ENCODE peak calls at places on chromosome 15, in seven cellular contexts. J is MM.1S, E is GM23338, Q is fibroblast of lung, F is testis, P is breast epithelium, L is A549. W is an unnamed sample. For H3K4me1, the result is how much of the 10 kb centered on the place peaks cover.

GRCh38 chr15:58038426-58039106 is 26.9 kb downstream of the ALDH1A2 start:
- DNase-seq in L (no peak), F (no peak), Q (peak), P (no peak), E (no peak), J (no peak), W (no peak)

GRCh38 chr15:81375461-81375860 is 1.4 kb upstream of the TMC3 start:
- DNase-seq in F (no peak), J (no peak), Q (no peak), L (no peak), E (no peak), P (no peak), W (no peak)

GRCh38 chr15:53811530-53811929 is 52.1 kb upstream of the WDR72 start:
- DNase-seq in P (no peak), F (no peak), L (no peak), Q (peak), J (peak), E (peak), W (no peak)

GRCh38 chr15:29812384-29812694 is 9.9 kb downstream of the TJP1 start:
- DNase-seq in Q (peak), L (no peak), J (no peak), F (no peak), P (no peak), E (peak), W (no peak)

GRCh38 chr15:70289191-70289955 is 191.7 kb upstream of the TLE3 start:
- DNase-seq in F (no peak), P (peak), J (no peak), E (peak), L (no peak), Q (no peak), W (no peak)

GRCh38 chr15:98946301-98947255 is 61.0 kb downstream of the PGPEP1L start:
- DNase-seq in P (no peak), E (no peak), L (no peak), J (no peak), F (no peak), Q (peak), W (no peak)

GRCh38 chr15:78355185-78355584 is 15.0 kb downstream of the CRABP1 start:
- DNase-seq in P (peak), E (no peak), F (no peak), J (no peak), L (no peak), Q (no peak), W (no peak)

GRCh38 chr15:87477759-87478687 is 778.5 kb downstream of the NTRK3 start:
- DNase-seq in P (no peak), E (peak), J (no peak), Q (peak), F (peak), L (peak), W (no peak)

GRCh38 chr15:30043211-30043655 is 39.5 kb upstream of the GOLGA8J start:
- DNase-seq in E (no peak), L (peak), Q (peak), J (peak), P (no peak), F (no peak), W (no peak)

GRCh38 chr15:48925714-48926223 is 38.0 kb downstream of the SHC4 start:
- DNase-seq in L (peak), E (no peak), J (no peak), Q (peak), P (no peak), F (no peak), W (no peak)

GRCh38 chr15:54159044-54159443 is 180.8 kb downstream of the UNC13C start:
- DNase-seq in J (no peak), E (no peak), Q (no peak), F (no peak), L (no peak), P (no peak), W (no peak)

GRCh38 chr15:70765504-70766281 is 2.3 kb upstream of the UACA start:
- DNase-seq in E (no peak), F (no peak), L (no peak), Q (peak), J (no peak), P (no peak), W (no peak)

GRCh38 chr15:63038926-63039673 is 3.4 kb upstream of the TPM1 start:
- DNase-seq in Q (no peak), L (no peak), E (no peak), J (no peak), P (no peak), F (no peak), W (no peak)

GRCh38 chr15:50051344-50051743 is 67.7 kb downstream of the ATP8B4 start:
- DNase-seq in L (no peak), Q (no peak), P (no peak), F (no peak), J (no peak), E (no peak), W (no peak)

GRCh38 chr15:57053470-57053869 is 135.0 kb downstream of the TCF12 start:
- DNase-seq in Q (no peak), P (no peak), J (no peak), E (no peak), F (no peak), L (no peak), W (no peak)

GRCh38 chr15:73485372-73485771 is 42.4 kb downstream of the REC114 start:
- DNase-seq in F (no peak), P (no peak), L (no peak), E (no peak), J (no peak), Q (no peak), W (no peak)

GRCh38 chr15:78751602-78751979 is 59.7 kb downstream of the ADAMTS7 start:
- DNase-seq in P (no peak), E (no peak), Q (no peak), F (no peak), L (no peak), J (no peak), W (no peak)

GRCh38 chr15:82126346-82126745 is 80.5 kb upstream of the MEX3B start:
- DNase-seq in F (no peak), P (no peak), Q (no peak), L (no peak), E (no peak), J (no peak), W (no peak)

GRCh38 chr15:32029409-32029861 is 880 bp upstream of the CHRNA7 start:
- DNase-seq in Q (peak), F (peak), P (no peak), J (peak), E (peak), L (peak), W (no peak)

DNA sequence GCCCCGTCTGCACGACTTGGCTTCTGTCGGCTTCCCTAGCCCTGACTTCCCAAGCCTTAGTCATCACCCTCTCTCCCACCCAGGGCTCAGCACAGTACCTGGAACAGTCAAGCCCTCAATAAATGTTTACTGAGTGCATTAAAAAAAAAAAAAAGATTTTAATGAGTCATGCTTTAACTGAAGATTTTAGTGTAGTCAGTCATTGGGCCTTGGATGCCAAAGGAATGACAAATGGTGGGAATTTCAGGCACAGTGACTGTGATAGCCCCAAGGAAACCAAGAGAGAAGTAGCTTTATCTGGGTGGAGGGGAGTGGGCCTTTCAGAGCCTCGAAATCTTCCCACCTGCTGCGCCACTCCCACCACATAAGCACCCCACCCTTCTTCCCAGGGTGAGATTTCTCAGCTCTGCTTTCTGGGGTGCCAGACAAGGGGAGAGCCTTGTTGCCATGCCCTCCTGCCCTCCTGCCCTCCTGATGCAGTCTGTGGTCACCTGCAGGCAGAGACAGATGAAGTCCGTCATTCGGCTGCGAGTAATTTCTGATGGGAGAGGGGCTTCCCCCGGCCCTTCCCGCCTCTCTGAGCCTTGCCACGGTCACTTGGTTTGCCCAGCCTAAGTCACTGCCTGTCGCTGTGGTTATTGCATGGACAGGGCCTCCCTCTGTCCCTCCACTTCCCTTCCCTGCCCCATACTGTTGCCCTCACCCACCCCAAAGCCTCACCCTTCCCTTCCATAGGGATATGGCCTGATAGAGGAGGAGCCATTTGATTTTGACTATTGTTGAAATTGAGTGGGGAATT is 41.8 kb downstream of the SMAD3 start:
- DNase-seq in J (no peak), L (peak), F (no peak), P (peak), E (no peak), Q (peak), W (no peak)
- H3K4me1 ChIP-seq in J (under half), L (half or more), F (under half), P (under half), E (under half), Q (half or more), W (half or more)

GRCh38 chr15:67093146-67093874 is 27.9 kb downstream of the SMAD3 start:
- DNase-seq in E (no peak), F (peak), Q (no peak), J (no peak), L (no peak), P (no peak), W (no peak)
- H3K4me1 ChIP-seq in E (under half), F (under half), Q (half or more), J (under half), L (half or more), P (under half), W (under half)

GRCh38 chr15:26516102-26516980 is 256.5 kb downstream of the GABRB3 start:
- DNase-seq in F (no peak), P (no peak), Q (no peak), E (no peak), L (no peak), J (no peak), W (no peak)
- H3K4me1 ChIP-seq in F (under half), P (under half), Q (under half), E (under half), L (under half), J (under half), W (under half)

GRCh38 chr15:90419202-90419601 is 31.2 kb downstream of the IQGAP1 start:
- DNase-seq in E (no peak), L (no peak), Q (no peak), F (no peak), P (no peak), J (no peak), W (no peak)

GRCh38 chr15:90422043-90422442 is 34.0 kb downstream of the IQGAP1 start:
- DNase-seq in F (no peak), Q (no peak), J (no peak), L (no peak), P (no peak), E (no peak), W (no peak)

GRCh38 chr15:90420488-90420850 is 32.4 kb downstream of the IQGAP1 start:
- DNase-seq in Q (no peak), E (no peak), J (no peak), P (no peak), L (no peak), F (no peak), W (no peak)

GRCh38 chr15:90419738-90420487 is 31.9 kb downstream of the IQGAP1 start:
- DNase-seq in E (no peak), Q (peak), F (no peak), J (no peak), P (no peak), L (peak), W (no peak)

DNA sequence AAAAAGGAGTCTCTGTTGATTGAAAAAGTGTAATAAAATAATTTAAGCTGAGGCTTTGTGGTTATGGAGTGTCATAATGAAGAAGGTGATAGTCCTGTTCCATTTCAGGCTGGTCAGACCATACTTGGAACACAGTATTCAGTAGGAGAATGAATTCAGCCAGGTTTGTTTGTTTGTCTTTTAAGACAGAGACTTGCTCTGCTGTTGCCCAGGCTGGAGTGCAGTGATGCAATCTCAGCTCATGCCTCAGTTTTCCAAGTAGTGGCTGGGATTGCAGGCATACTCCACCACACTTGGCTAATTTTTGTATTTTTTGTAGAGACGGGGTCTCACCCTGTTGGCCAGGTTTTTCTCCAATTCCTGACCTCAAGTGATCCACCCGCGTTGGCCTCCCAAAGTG is 33.5 kb downstream of the IQGAP1 start:
- DNase-seq in L (no peak), E (no peak), P (no peak), J (no peak), Q (no peak), F (no peak), W (no peak)
- H3K4me1 ChIP-seq in L (half or more), E (under half), P (under half), J (under half), Q (under half), F (under half), W (under half)

GRCh38 chr15:69223083-69223813 is 62.8 kb downstream of the GLCE start:
- DNase-seq in Q (no peak), E (no peak), J (no peak), F (no peak), L (no peak), P (no peak), W (no peak)
- H3K4me1 ChIP-seq in Q (under half), E (under half), J (under half), F (under half), L (under half), P (under half), W (under half)

GRCh38 chr15:37109151-37109912 is 9.0 kb upstream of the MEIS2 start:
- DNase-seq in L (no peak), F (no peak), Q (no peak), P (no peak), E (peak), J (no peak), W (no peak)

GRCh38 chr15:37111427-37111717 is 11.0 kb upstream of the MEIS2 start:
- DNase-seq in J (no peak), E (no peak), L (no peak), P (no peak), Q (no peak), F (no peak), W (no peak)

GRCh38 chr15:37107754-37108724 is 7.7 kb upstream of the MEIS2 start:
- DNase-seq in L (no peak), Q (no peak), J (no peak), P (no peak), F (no peak), E (no peak), W (no peak)

GRCh38 chr15:37108725-37109124 is 8.4 kb upstream of the MEIS2 start:
- DNase-seq in E (no peak), Q (no peak), L (no peak), P (no peak), J (no peak), F (no peak), W (no peak)

GRCh38 chr15:37109952-37110630 is 9.7 kb upstream of the MEIS2 start:
- DNase-seq in Q (peak), F (no peak), L (no peak), J (no peak), E (peak), P (no peak), W (no peak)
- H3K4me1 ChIP-seq in Q (under half), F (under half), L (under half), J (under half), E (half or more), P (under half), W (under half)

GRCh38 chr15:22226034-22226790 is 145.9 kb downstream of the OR4M2 start:
- DNase-seq in E (no peak), Q (no peak), J (no peak), L (no peak), P (no peak), F (no peak), W (no peak)
- H3K4me1 ChIP-seq in E (under half), Q (under half), J (under half), L (under half), P (under half), F (under half), W (under half)

DNA sequence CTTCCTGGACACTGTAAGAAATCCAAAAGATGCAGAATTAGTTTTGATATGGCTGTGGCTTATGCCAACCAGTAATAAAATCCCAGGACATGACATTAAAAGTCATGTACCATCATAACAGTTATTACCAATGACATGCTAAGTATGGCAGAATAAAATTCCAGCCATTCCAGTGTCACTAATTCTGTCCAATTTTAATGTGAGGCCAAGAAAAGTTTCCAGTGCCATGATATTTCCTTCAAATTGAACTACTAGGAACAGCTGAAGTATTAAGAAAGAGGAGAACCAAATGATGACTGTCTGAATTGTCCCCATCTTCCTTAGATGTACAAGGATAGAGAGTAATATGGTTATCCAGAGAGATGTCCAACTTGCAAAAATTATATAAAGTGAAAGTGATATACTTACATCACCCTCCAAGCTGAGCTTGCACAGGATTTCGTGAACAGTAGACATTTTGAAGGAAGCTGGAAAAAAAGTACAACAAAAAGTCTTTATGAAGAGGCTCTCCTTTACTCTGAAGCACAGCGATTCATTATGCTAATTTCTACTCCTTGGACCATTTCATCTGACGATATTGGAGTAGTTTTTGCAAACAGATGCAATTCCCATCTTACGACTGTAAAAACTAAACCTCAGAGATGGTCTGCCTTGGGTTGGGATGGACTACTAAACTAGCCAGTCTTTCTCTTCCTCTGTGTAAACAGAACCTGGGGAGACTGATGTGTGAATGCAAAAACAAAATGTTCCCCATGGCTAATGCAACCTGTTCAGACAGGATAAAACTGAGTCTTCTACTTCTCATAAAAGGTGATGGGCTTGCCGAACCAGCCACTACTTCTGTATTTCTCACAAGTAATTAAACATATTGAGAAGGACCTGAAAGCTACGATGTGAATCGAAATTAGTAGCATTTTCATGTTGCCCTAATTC is 11.9 kb downstream of the ANXA2 start:
- DNase-seq in Q (no peak), E (no peak), J (no peak), F (no peak), L (no peak), P (no peak), W (no peak)
- H3K4me1 ChIP-seq in Q (under half), E (under half), J (under half), F (under half), L (half or more), P (under half), W (under half)

DNA sequence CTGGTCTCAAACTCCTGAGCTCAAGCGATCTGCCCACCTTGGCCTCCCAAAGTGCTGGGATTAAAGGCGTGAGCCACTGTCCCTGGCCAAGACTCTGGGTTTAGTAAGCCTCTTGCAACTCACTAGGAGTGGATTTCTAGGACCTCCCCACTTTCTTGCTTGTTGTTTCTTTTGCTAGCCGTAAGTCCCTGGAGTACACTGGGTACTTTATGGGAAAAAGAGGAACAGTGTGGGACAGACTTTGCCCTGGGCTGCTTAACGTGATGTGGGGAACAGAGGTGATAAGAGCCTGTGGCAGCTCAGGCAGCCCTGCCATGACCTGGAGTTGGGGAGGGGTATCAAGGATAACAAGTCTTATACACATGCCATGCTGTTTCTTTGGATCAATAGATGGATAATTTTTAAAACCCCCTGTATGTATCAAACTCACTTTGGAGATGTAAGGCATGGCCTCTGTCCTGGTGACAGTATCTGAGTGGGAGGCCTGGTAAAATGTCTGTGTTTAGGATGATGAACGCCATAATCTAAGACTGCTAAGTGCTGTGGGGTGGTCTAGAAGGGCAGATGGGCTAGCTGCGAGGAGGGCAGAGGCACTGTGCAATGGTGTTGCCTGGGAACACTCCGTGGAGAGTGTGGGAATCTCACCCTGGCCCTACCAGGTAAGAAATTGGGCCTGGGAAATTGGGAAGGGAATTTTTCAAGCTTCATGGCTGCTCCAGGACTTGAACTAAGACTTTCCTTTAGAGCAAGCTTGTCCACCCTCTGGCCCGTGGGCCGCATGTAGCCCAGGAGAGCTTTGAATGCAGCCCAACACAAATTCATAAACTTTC is 54.8 kb downstream of the SMAD3 start:
- DNase-seq in Q (no peak), F (no peak), E (no peak), L (no peak), P (no peak), J (no peak), W (no peak)
- H3K4me1 ChIP-seq in Q (half or more), F (under half), E (under half), L (half or more), P (under half), J (under half), W (half or more)

DNA sequence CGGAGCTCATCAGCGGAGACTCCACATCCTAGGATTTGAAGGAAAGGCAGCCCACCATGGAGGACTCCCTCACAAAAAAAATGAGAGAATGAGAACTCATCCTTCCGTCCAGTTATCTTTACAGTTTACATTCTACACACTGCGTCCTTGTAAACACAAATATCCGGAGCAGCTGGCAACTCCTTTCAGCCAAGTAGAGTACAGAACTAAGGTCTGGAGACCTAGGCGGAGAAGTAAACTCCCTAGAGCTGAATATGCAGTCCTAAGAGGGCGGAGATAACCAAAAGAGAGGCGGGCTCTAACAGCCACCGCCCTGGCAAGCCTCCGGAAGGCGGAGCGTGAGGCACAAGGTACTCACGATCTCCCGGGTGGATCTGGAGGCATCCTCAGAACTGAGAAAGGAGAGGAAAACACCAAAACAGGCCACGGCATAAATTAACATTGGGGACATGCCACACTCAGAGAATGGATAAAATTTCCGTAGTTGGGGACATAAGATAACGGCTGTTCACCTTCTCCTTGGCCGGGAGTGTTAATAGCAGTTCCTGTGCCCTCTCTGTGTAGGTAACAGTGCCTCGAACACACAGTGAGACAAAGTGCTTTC is 976 bp upstream of the SIN3A start:
- DNase-seq in E (peak), Q (peak), P (peak), L (peak), J (peak), F (peak), W (peak)
- H3K4me1 ChIP-seq in E (under half), Q (under half), P (under half), L (under half), J (under half), F (under half), W (under half)